ENCODE peak calls at places on chromosomes 4 and X, in seven cellular contexts. I, Z, R, V, S, K and D are unnamed samples.

GRCh38 chr4:28443786-28444412 is 1583.3 kb downstream of the STIM2 start:
- DNase-seq in Z (peak), I (no peak), V (no peak), S (no peak), R (peak), K (no peak), D (no peak)

GRCh38 chr4:48139688-48140087 is 5.6 kb upstream of the TXK start:
- DNase-seq in S (no peak), I (no peak), V (no peak), R (no peak), K (no peak), Z (no peak), D (no peak)

GRCh38 chrX:152428089-152428488 is 23.0 kb downstream of the GABRA3 start:
- DNase-seq in R (no peak), K (no peak), V (peak), Z (peak), S (no peak), I (no peak), D (no peak)

GRCh38 chr4:140157341-140157740 is 3.4 kb upstream of the MAML3 start:
- DNase-seq in I (no peak), V (no peak), R (no peak), Z (peak), S (no peak), K (no peak), D (no peak)

GRCh38 chr4:24989327-24989726 is 41.4 kb downstream of the LGI2 start:
- DNase-seq in Z (no peak), R (no peak), S (no peak), K (no peak), V (no peak), I (no peak), D (no peak)

GRCh38 chr4:70667710-70668535 is 1.6 kb upstream of the JCHAIN start:
- DNase-seq in Z (no peak), V (no peak), S (no peak), I (peak), K (no peak), R (peak), D (no peak)

GRCh38 chrX:48559636-48560035 is 14.6 kb upstream of the RBM3 start:
- DNase-seq in I (no peak), Z (no peak), S (no peak), K (no peak), V (no peak), R (no peak), D (no peak)

GRCh38 chrX:102746134-102746584 is 25.6 kb downstream of the GPRASP3 start:
- DNase-seq in V (peak), I (no peak), S (no peak), Z (no peak), R (peak), K (no peak), D (no peak)

GRCh38 chr4:137678796-137679195 is 146.5 kb upstream of the PCDH18 start:
- DNase-seq in I (peak), K (no peak), V (no peak), S (no peak), R (peak), Z (peak), D (no peak)

GRCh38 chr4:101074326-101074725 is 273.0 kb downstream of the PPP3CA start:
- DNase-seq in V (no peak), R (no peak), I (no peak), Z (no peak), K (no peak), S (no peak), D (no peak)

GRCh38 chrX:77595848-77596247 is 148.7 kb downstream of the FGF16 start:
- DNase-seq in V (no peak), Z (no peak), R (peak), K (no peak), S (no peak), I (no peak), D (no peak)

GRCh38 chrX:139647597-139647996 is 60.4 kb downstream of the MCF2 start:
- DNase-seq in Z (no peak), S (no peak), I (no peak), K (no peak), R (no peak), V (no peak), D (no peak)

GRCh38 chr4:88107406-88108107 is 50.9 kb downstream of the ABCG2 start:
- DNase-seq in R (peak), K (no peak), I (no peak), Z (peak), S (no peak), V (no peak), D (no peak)

GRCh38 chrX:130654409-130654970 is 248.5 kb downstream of the ENOX2 start:
- DNase-seq in Z (no peak), R (peak), S (no peak), I (no peak), V (no peak), K (no peak), D (no peak)

GRCh38 chrX:54482839-54483593 is 13.0 kb downstream of the FGD1 start:
- DNase-seq in R (no peak), I (no peak), K (no peak), S (no peak), Z (no peak), V (no peak), D (no peak)

GRCh38 chr4:127843704-127844604 is 36.7 kb upstream of the PLK4 start:
- DNase-seq in V (no peak), Z (no peak), K (no peak), S (no peak), R (no peak), I (no peak), D (no peak)

GRCh38 chr4:185256444-185256843 is 47.0 kb downstream of the SNX25 start:
- DNase-seq in I (no peak), K (no peak), Z (peak), R (peak), S (no peak), V (no peak), D (no peak)

GRCh38 chrX:147832707-147833348 is 78.9 kb upstream of the FMR1 start:
- DNase-seq in R (no peak), I (no peak), V (no peak), Z (no peak), K (no peak), S (no peak), D (no peak)

GRCh38 chrX:147838465-147839131 is 73.1 kb upstream of the FMR1 start:
- DNase-seq in I (no peak), Z (peak), K (no peak), V (no peak), S (no peak), R (peak), D (peak)
- TF ChIP-seq CTCF in I (no peak), Z (peak), K (peak), V (no peak), S (no peak), R (peak), D (peak)

GRCh38 chrX:133921764-133922389 is 63.5 kb downstream of the GPC3 start:
- DNase-seq in I (no peak), S (no peak), Z (peak), V (peak), K (no peak), R (peak), D (peak)
- H3K4me3 ChIP-seq in I (no peak), S (no peak), Z (no peak), V (no peak), K (no peak), R (no peak), D (no peak)

GRCh38 chrX:119728487-119728886 is 29.9 kb upstream of the SOWAHD start:
- DNase-seq in S (no peak), R (no peak), K (no peak), Z (no peak), I (no peak), V (no peak), D (no peak)
- TF ChIP-seq CTCF in S (peak), R (no peak), K (no peak), Z (peak), I (peak), V (no peak), D (peak)

DNA sequence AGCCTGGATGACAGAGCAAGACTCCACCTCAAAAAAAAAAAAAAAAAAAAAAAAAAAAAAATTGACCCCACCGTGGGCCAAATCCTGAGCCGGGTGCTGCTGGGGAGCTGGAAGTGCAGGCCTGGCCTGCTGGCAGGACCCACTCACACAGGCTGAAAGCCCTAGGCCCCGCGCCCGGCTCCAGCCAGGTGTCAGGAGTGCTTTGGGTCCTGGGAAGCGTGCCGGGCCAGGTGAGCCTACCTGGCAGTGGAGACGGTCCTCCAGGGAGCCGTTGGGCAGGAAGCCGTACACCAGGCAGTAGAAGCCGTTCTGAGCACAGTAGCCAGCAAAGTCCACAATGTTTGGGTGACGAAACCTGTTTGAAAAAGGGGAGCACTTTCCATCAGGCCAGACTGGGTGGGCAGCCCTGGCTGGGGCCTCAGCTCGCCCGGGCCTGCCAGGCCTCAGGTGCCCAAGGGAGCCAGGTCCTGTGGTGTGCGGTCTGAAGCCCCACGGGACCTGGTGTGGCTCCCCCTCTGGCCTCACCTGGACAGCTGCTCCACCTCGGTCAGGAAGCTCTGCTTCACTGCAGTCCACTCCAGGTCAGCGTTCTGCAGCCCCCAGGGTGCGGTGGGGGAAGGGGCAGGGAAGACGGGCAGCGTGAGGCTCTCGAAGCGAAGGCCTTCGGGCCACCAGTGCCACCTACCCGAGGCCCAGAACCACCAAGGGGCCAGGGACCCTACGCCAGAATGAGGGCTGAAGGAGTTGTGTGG is 1.8 kb downstream of the IRAK1 start:
- DNase-seq in V (no peak), Z (no peak), I (no peak), R (no peak), S (no peak), K (no peak), D (no peak)
- H3K4me3 ChIP-seq in V (peak), Z (no peak), I (peak), R (peak), S (peak), K (no peak), D (peak)

GRCh38 chr4:17478073-17478472 is 33.8 kb downstream of the QDPR start:
- DNase-seq in R (no peak), Z (no peak), I (no peak), S (no peak), K (no peak), V (no peak), D (no peak)
- TF ChIP-seq CTCF in R (no peak), Z (no peak), I (no peak), S (no peak), K (no peak), V (no peak), D (no peak)

GRCh38 chr4:2604614-2605013 is 68.2 kb downstream of the FAM193A start:
- DNase-seq in Z (no peak), V (no peak), K (no peak), S (no peak), I (no peak), R (no peak), D (no peak)
- H3K4me3 ChIP-seq in Z (no peak), V (no peak), K (no peak), S (no peak), I (no peak), R (no peak), D (no peak)